ENCODE peak calls at places on chromosomes 1 and 21, in five cellular contexts. One of them, this sample, is unnamed.

GRCh38 chr1:110188116-110188618 is 21.9 kb upstream of the KCNC4 start:
- DNase-seq in T47D: no peak
- DNase-seq in HuH-7: no peak
- DNase-seq in left cardiac atrium: no peak
- DNase-seq in fibroblast of gingiva: no peak
- DNase-seq in this sample: no peak

GRCh38 chr1:58999676-59000075 is 215.8 kb upstream of the JUN start:
- DNase-seq in T47D: no peak
- DNase-seq in HuH-7: no peak
- DNase-seq in left cardiac atrium: no peak
- DNase-seq in fibroblast of gingiva: no peak
- DNase-seq in this sample: no peak

GRCh38 chr1:227949954-227950734 is 2.4 kb upstream of the WNT9A start:
- DNase-seq in T47D: no peak
- DNase-seq in HuH-7: no peak
- DNase-seq in left cardiac atrium: no peak
- DNase-seq in fibroblast of gingiva: no peak
- DNase-seq in this sample: peak

GRCh38 chr1:201517631-201518030 is 10.7 kb upstream of the CSRP1 start:
- DNase-seq in T47D: no peak
- DNase-seq in HuH-7: no peak
- DNase-seq in left cardiac atrium: no peak
- DNase-seq in fibroblast of gingiva: no peak
- DNase-seq in this sample: peak

GRCh38 chr1:22736496-22737088 is 26.0 kb downstream of the EPHB2 start:
- DNase-seq in T47D: no peak
- DNase-seq in HuH-7: no peak
- DNase-seq in left cardiac atrium: no peak
- DNase-seq in fibroblast of gingiva: no peak
- DNase-seq in this sample: no peak

GRCh38 chr21:16324630-16325029 is 594.8 kb downstream of the USP25 start:
- DNase-seq in T47D: no peak
- DNase-seq in HuH-7: no peak
- DNase-seq in left cardiac atrium: no peak
- DNase-seq in fibroblast of gingiva: peak
- DNase-seq in this sample: no peak

GRCh38 chr21:44521928-44522752 is 17.9 kb downstream of the KRTAP10-1 start:
- DNase-seq in T47D: no peak
- DNase-seq in HuH-7: no peak
- DNase-seq in left cardiac atrium: peak
- DNase-seq in fibroblast of gingiva: no peak
- DNase-seq in this sample: peak

GRCh38 chr1:109242387-109242786 is 7.0 kb upstream of the CELSR2 start:
- DNase-seq in T47D: no peak
- DNase-seq in HuH-7: no peak
- DNase-seq in left cardiac atrium: no peak
- DNase-seq in fibroblast of gingiva: peak
- DNase-seq in this sample: peak

GRCh38 chr1:102434421-102434820 is 437.7 kb upstream of the OLFM3 start:
- DNase-seq in T47D: peak
- DNase-seq in HuH-7: no peak
- DNase-seq in left cardiac atrium: no peak
- DNase-seq in fibroblast of gingiva: no peak
- DNase-seq in this sample: no peak

GRCh38 chr1:214446772-214447556 is 104.4 kb downstream of the PTPN14 start:
- DNase-seq in T47D: peak
- DNase-seq in HuH-7: peak
- DNase-seq in left cardiac atrium: peak
- DNase-seq in fibroblast of gingiva: peak
- DNase-seq in this sample: no peak

GRCh38 chr1:235923466-235924008 is 56.8 kb upstream of the LYST start:
- DNase-seq in T47D: no peak
- DNase-seq in HuH-7: no peak
- DNase-seq in left cardiac atrium: no peak
- DNase-seq in fibroblast of gingiva: no peak
- DNase-seq in this sample: no peak

GRCh38 chr1:94433866-94434265 is 15.7 kb downstream of the ABCD3 start:
- DNase-seq in T47D: no peak
- DNase-seq in HuH-7: no peak
- DNase-seq in left cardiac atrium: no peak
- DNase-seq in fibroblast of gingiva: no peak
- DNase-seq in this sample: no peak

GRCh38 chr1:242147096-242147976 is 148.4 kb upstream of the MAP1LC3C start:
- DNase-seq in T47D: peak
- DNase-seq in HuH-7: no peak
- DNase-seq in left cardiac atrium: no peak
- DNase-seq in fibroblast of gingiva: no peak
- DNase-seq in this sample: no peak

GRCh38 chr1:26833432-26834405 is 7.2 kb downstream of the ZDHHC18 start:
- DNase-seq in T47D: no peak
- DNase-seq in HuH-7: no peak
- DNase-seq in left cardiac atrium: peak
- DNase-seq in fibroblast of gingiva: no peak
- DNase-seq in this sample: peak

GRCh38 chr1:117590273-117590925 is 15.4 kb upstream of the TENT5C start:
- DNase-seq in T47D: peak
- DNase-seq in HuH-7: no peak
- DNase-seq in left cardiac atrium: no peak
- DNase-seq in fibroblast of gingiva: no peak
- DNase-seq in this sample: no peak

GRCh38 chr1:112501810-112502641 is 6.7 kb upstream of the WNT2B start:
- DNase-seq in T47D: peak
- DNase-seq in HuH-7: peak
- DNase-seq in left cardiac atrium: peak
- DNase-seq in fibroblast of gingiva: peak
- DNase-seq in this sample: peak

GRCh38 chr21:41364308-41364707 is 2.5 kb downstream of the MX2 start:
- DNase-seq in T47D: peak
- DNase-seq in HuH-7: no peak
- DNase-seq in left cardiac atrium: no peak
- DNase-seq in fibroblast of gingiva: no peak
- DNase-seq in this sample: no peak

GRCh38 chr1:103582493-103582892 is 11.1 kb downstream of the AMY2B start:
- DNase-seq in T47D: no peak
- DNase-seq in HuH-7: no peak
- DNase-seq in left cardiac atrium: no peak
- DNase-seq in fibroblast of gingiva: no peak
- DNase-seq in this sample: no peak

GRCh38 chr1:53641481-53642214 is 97.3 kb downstream of the GLIS1 start:
- DNase-seq in T47D: no peak
- DNase-seq in HuH-7: no peak
- DNase-seq in left cardiac atrium: no peak
- DNase-seq in fibroblast of gingiva: no peak
- DNase-seq in this sample: no peak

GRCh38 chr1:37448691-37449417 is 25.5 kb upstream of the ZC3H12A start:
- DNase-seq in T47D: peak
- DNase-seq in HuH-7: no peak
- DNase-seq in left cardiac atrium: no peak
- DNase-seq in fibroblast of gingiva: peak
- DNase-seq in this sample: no peak

GRCh38 chr1:41739061-41739955 is 179.4 kb downstream of the HIVEP3 start:
- DNase-seq in T47D: no peak
- DNase-seq in HuH-7: peak
- DNase-seq in left cardiac atrium: peak
- DNase-seq in fibroblast of gingiva: peak
- DNase-seq in this sample: peak

GRCh38 chr1:58922302-58923089 is 138.6 kb upstream of the JUN start:
- DNase-seq in T47D: no peak
- DNase-seq in HuH-7: no peak
- DNase-seq in left cardiac atrium: peak
- DNase-seq in fibroblast of gingiva: no peak
- DNase-seq in this sample: peak

GRCh38 chr1:111290104-111290503 is 547 bp upstream of the CHIA start:
- DNase-seq in T47D: no peak
- DNase-seq in HuH-7: no peak
- DNase-seq in left cardiac atrium: no peak
- DNase-seq in fibroblast of gingiva: no peak
- DNase-seq in this sample: no peak

GRCh38 chr1:186497651-186498050 is 36.7 kb upstream of the PDC start:
- DNase-seq in T47D: no peak
- DNase-seq in HuH-7: no peak
- DNase-seq in left cardiac atrium: no peak
- DNase-seq in fibroblast of gingiva: no peak
- DNase-seq in this sample: no peak

GRCh38 chr1:200929530-200930278 is 35.0 kb downstream of the INAVA start:
- DNase-seq in T47D: no peak
- DNase-seq in HuH-7: no peak
- DNase-seq in left cardiac atrium: no peak
- DNase-seq in fibroblast of gingiva: no peak
- DNase-seq in this sample: no peak

GRCh38 chr21:31887596-31887920 is 14.7 kb downstream of the HUNK start:
- DNase-seq in T47D: no peak
- DNase-seq in HuH-7: no peak
- DNase-seq in left cardiac atrium: peak
- DNase-seq in fibroblast of gingiva: no peak
- DNase-seq in this sample: peak

GRCh38 chr1:218573871-218574270 is 228.7 kb downstream of the TGFB2 start:
- DNase-seq in T47D: no peak
- DNase-seq in HuH-7: no peak
- DNase-seq in left cardiac atrium: no peak
- DNase-seq in fibroblast of gingiva: no peak
- DNase-seq in this sample: no peak

GRCh38 chr1:29200905-29201594 is 19.4 kb upstream of the SRSF4 start:
- DNase-seq in T47D: no peak
- DNase-seq in HuH-7: no peak
- DNase-seq in left cardiac atrium: no peak
- DNase-seq in fibroblast of gingiva: no peak
- DNase-seq in this sample: no peak

GRCh38 chr1:109161836-109162606 is 48.1 kb downstream of the ELAPOR1 start:
- DNase-seq in T47D: peak
- DNase-seq in HuH-7: peak
- DNase-seq in left cardiac atrium: peak
- DNase-seq in fibroblast of gingiva: peak
- DNase-seq in this sample: peak

GRCh38 chr1:76110662-76111061 is 36.1 kb downstream of the ST6GALNAC3 start:
- DNase-seq in T47D: no peak
- DNase-seq in HuH-7: no peak
- DNase-seq in left cardiac atrium: no peak
- DNase-seq in fibroblast of gingiva: peak
- DNase-seq in this sample: no peak

GRCh38 chr1:201536542-201536941 is 2.4 kb upstream of the NAV1 start:
- DNase-seq in T47D: no peak
- DNase-seq in HuH-7: no peak
- DNase-seq in left cardiac atrium: peak
- DNase-seq in fibroblast of gingiva: peak
- DNase-seq in this sample: no peak